ENCODE peak calls at places on chromosome 13, in nine cellular contexts. K is activated B cell treated with CpG ODN at 0.5 μM for 24 hours; E is activated T-helper 17 cell treated with anti-CD3 and anti-CD28 coated beads, Interleukin-2, amount 50 U/mL, for 72 hours; N is lung; T is Right ventricle myocardium superior; I is right lobe of liver; Q is upper lobe of left lung; X is memory B cell; W is RWPE2. L is an unnamed sample.

GRCh38 chr13:59754411-59754810 is 409.3 kb downstream of the DIAPH3 start:
- ATAC-seq in K (no peak), E (peak), N (no peak), T (no peak), I (no peak), Q (no peak), X (no peak), W (no peak), L (no peak)

GRCh38 chr13:26459276-26460131 is 98.0 kb upstream of the WASF3 start:
- ATAC-seq in K (no peak), E (no peak), N (no peak), T (peak), I (peak), Q (peak), X (no peak), W (no peak), L (no peak)

GRCh38 chr13:110408286-110408685 is 101.2 kb downstream of the COL4A2 start:
- ATAC-seq in K (no peak), E (no peak), N (no peak), T (no peak), I (no peak), Q (no peak), X (no peak), W (no peak), L (no peak)

GRCh38 chr13:22091222-22091970 is 420.5 kb downstream of the FGF9 start:
- ATAC-seq in K (no peak), E (no peak), N (no peak), T (no peak), I (no peak), Q (peak), X (no peak), W (no peak), L (no peak)

GRCh38 chr13:77946522-77946921 is 27.9 kb upstream of the EDNRB start:
- ATAC-seq in K (no peak), E (no peak), N (no peak), T (no peak), I (peak), Q (no peak), X (no peak), W (no peak), L (no peak)

GRCh38 chr13:60162096-60162495 is 1.6 kb downstream of the DIAPH3 start:
- ATAC-seq in K (no peak), E (no peak), N (no peak), T (no peak), I (no peak), Q (no peak), X (no peak), W (no peak), L (no peak)

GRCh38 chr13:73171242-73171641 is 112.4 kb downstream of the KLF5 start:
- ATAC-seq in K (no peak), E (no peak), N (no peak), T (no peak), I (no peak), Q (no peak), X (no peak), W (peak), L (no peak)

GRCh38 chr13:61180245-61180644 is 235.4 kb downstream of the PCDH20 start:
- ATAC-seq in K (no peak), E (no peak), N (no peak), T (peak), I (no peak), Q (no peak), X (no peak), W (no peak), L (no peak)

GRCh38 chr13:28743045-28743444 is 24.3 kb upstream of the SLC46A3 start:
- ATAC-seq in K (no peak), E (no peak), N (no peak), T (no peak), I (no peak), Q (peak), X (no peak), W (no peak), L (no peak)

GRCh38 chr13:111479412-111479811 is 159.0 kb downstream of the TEX29 start:
- ATAC-seq in K (no peak), E (no peak), N (no peak), T (no peak), I (no peak), Q (no peak), X (no peak), W (no peak), L (no peak)

GRCh38 chr13:82878536-82878935 is 1003.7 kb downstream of the SLITRK1 start:
- ATAC-seq in K (no peak), E (no peak), N (no peak), T (no peak), I (no peak), Q (no peak), X (no peak), W (peak), L (no peak)

GRCh38 chr13:47069133-47069532 is 172.3 kb upstream of the HTR2A start:
- ATAC-seq in K (no peak), E (no peak), N (no peak), T (no peak), I (no peak), Q (no peak), X (no peak), W (no peak), L (no peak)

GRCh38 chr13:80312012-80312704 is 28.8 kb downstream of the SPRY2 start:
- ATAC-seq in K (no peak), E (no peak), N (no peak), T (no peak), I (no peak), Q (no peak), X (no peak), W (no peak), L (no peak)

GRCh38 chr13:43730642-43731041 is 56.1 kb downstream of the ENOX1 start:
- ATAC-seq in K (no peak), E (no peak), N (no peak), T (peak), I (no peak), Q (no peak), X (no peak), W (peak), L (peak)

GRCh38 chr13:98068511-98068910 is 74.4 kb upstream of the FARP1 start:
- ATAC-seq in K (no peak), E (no peak), N (no peak), T (no peak), I (no peak), Q (no peak), X (no peak), W (peak), L (no peak)

GRCh38 chr13:111219306-111219705 is 101.1 kb upstream of the TEX29 start:
- ATAC-seq in K (no peak), E (no peak), N (no peak), T (peak), I (no peak), Q (no peak), X (no peak), W (no peak), L (no peak)

GRCh38 chr13:51846756-51847155 is 1.8 kb upstream of the TMEM272 start:
- ATAC-seq in K (no peak), E (peak), N (no peak), T (no peak), I (no peak), Q (no peak), X (no peak), W (peak), L (no peak)

GRCh38 chr13:101627556-101627943 is 175.1 kb downstream of the ITGBL1 start:
- ATAC-seq in K (peak), E (peak), N (peak), T (peak), I (peak), Q (peak), X (peak), W (peak), L (peak)

GRCh38 chr13:29605860-29606526 is 10.5 kb upstream of the SLC7A1 start:
- ATAC-seq in K (no peak), E (no peak), N (no peak), T (peak), I (no peak), Q (no peak), X (no peak), W (no peak), L (no peak)

GRCh38 chr13:113628291-113629270 is 29.4 kb downstream of the ATP4B start:
- ATAC-seq in K (no peak), E (no peak), N (no peak), T (no peak), I (no peak), Q (no peak), X (no peak), W (peak), L (no peak)

GRCh38 chr13:50192272-50192813 is 177.1 kb downstream of the KCNRG start:
- ATAC-seq in K (no peak), E (no peak), N (no peak), T (no peak), I (peak), Q (no peak), X (no peak), W (no peak), L (no peak)

GRCh38 chr13:28864544-28864943 is 44.4 kb downstream of the MTUS2 start:
- ATAC-seq in K (no peak), E (no peak), N (no peak), T (no peak), I (no peak), Q (no peak), X (no peak), W (no peak), L (no peak)

GRCh38 chr13:99258210-99258860 is at the start of gene GPR18:
- ATAC-seq in K (peak), E (peak), N (no peak), T (no peak), I (peak), Q (no peak), X (peak), W (no peak), L (no peak)

GRCh38 chr13:21420706-21421105 is 38.4 kb downstream of the ZDHHC20 start:
- ATAC-seq in K (no peak), E (peak), N (no peak), T (no peak), I (no peak), Q (no peak), X (no peak), W (peak), L (peak)

GRCh38 chr13:21123956-21124355 is 52.4 kb downstream of the SKA3 start:
- ATAC-seq in K (no peak), E (no peak), N (no peak), T (no peak), I (no peak), Q (no peak), X (no peak), W (no peak), L (no peak)

GRCh38 chr13:32791545-32792172 is 205.4 kb downstream of the PDS5B start:
- ATAC-seq in K (no peak), E (peak), N (no peak), T (no peak), I (peak), Q (no peak), X (peak), W (peak), L (no peak)

GRCh38 chr13:75785130-75785529 is 149.0 kb downstream of the LMO7 start:
- ATAC-seq in K (no peak), E (no peak), N (no peak), T (no peak), I (peak), Q (no peak), X (no peak), W (no peak), L (no peak)

GRCh38 chr13:105048685-105049084 is 1486.8 kb downstream of the EFNB2 start:
- ATAC-seq in K (no peak), E (peak), N (no peak), T (no peak), I (no peak), Q (no peak), X (no peak), W (no peak), L (no peak)